ENCODE peak calls at places on chromosomes 13 and 19, in five cellular contexts. One of them, this sample, is unnamed.

GRCh38 chr13:98285852-98286594 is 109.0 kb upstream of the RNF113B start:
- DNase-seq in T-helper 2 cell: no peak
- DNase-seq in activated CD4-positive, CD25-positive, alpha-beta regulatory T cell: no peak
- DNase-seq in NAMALWA: no peak
- DNase-seq in HFFc6: no peak
- DNase-seq in this sample: no peak

GRCh38 chr13:58960909-58961308 is 1202.8 kb downstream of the DIAPH3 start:
- DNase-seq in T-helper 2 cell: no peak
- DNase-seq in NAMALWA: peak; percentile 41
- DNase-seq in HFFc6: no peak
- DNase-seq in activated CD4-positive, CD25-positive, alpha-beta regulatory T cell: no peak
- DNase-seq in this sample: no peak

GRCh38 chr13:113941571-113942191 is 32.2 kb downstream of the C13orf46 start:
- DNase-seq in activated CD4-positive, CD25-positive, alpha-beta regulatory T cell: no peak
- DNase-seq in HFFc6: no peak
- DNase-seq in NAMALWA: no peak
- DNase-seq in T-helper 2 cell: no peak
- DNase-seq in this sample: no peak

GRCh38 chr19:35717665-35718344 is at the start of gene KMT2B:
- DNase-seq in activated CD4-positive, CD25-positive, alpha-beta regulatory T cell: no peak
- DNase-seq in T-helper 2 cell: no peak
- DNase-seq in HFFc6: peak; percentile 93
- DNase-seq in NAMALWA: no peak
- DNase-seq in this sample: peak; percentile 97

GRCh38 chr13:96575423-96576320 is 418.6 kb downstream of the OXGR1 start:
- DNase-seq in T-helper 2 cell: no peak
- DNase-seq in HFFc6: no peak
- DNase-seq in activated CD4-positive, CD25-positive, alpha-beta regulatory T cell: no peak
- DNase-seq in NAMALWA: no peak
- DNase-seq in this sample: no peak

GRCh38 chr13:50353651-50354415 is 338.6 kb downstream of the KCNRG start:
- DNase-seq in HFFc6: peak; percentile 35
- DNase-seq in T-helper 2 cell: no peak
- DNase-seq in NAMALWA: no peak
- DNase-seq in activated CD4-positive, CD25-positive, alpha-beta regulatory T cell: no peak
- DNase-seq in this sample: peak; percentile 49

GRCh38 chr19:46813570-46814358 is 25.4 kb upstream of the SLC1A5 start:
- DNase-seq in HFFc6: peak; percentile 43
- DNase-seq in T-helper 2 cell: no peak
- DNase-seq in activated CD4-positive, CD25-positive, alpha-beta regulatory T cell: no peak
- DNase-seq in NAMALWA: no peak
- DNase-seq in this sample: peak; percentile 29

GRCh38 chr13:72536668-72537399 is 190.6 kb downstream of the MZT1 start:
- DNase-seq in NAMALWA: no peak
- DNase-seq in T-helper 2 cell: no peak
- DNase-seq in activated CD4-positive, CD25-positive, alpha-beta regulatory T cell: no peak
- DNase-seq in HFFc6: no peak
- DNase-seq in this sample: no peak

GRCh38 chr19:40136818-40137217 is 46.1 kb upstream of the ZNF780A start:
- DNase-seq in HFFc6: no peak
- DNase-seq in activated CD4-positive, CD25-positive, alpha-beta regulatory T cell: no peak
- DNase-seq in NAMALWA: no peak
- DNase-seq in T-helper 2 cell: no peak
- DNase-seq in this sample: no peak

GRCh38 chr19:6100284-6100915 is 9.9 kb downstream of the RFX2 start:
- DNase-seq in HFFc6: no peak
- DNase-seq in NAMALWA: no peak
- DNase-seq in activated CD4-positive, CD25-positive, alpha-beta regulatory T cell: peak; percentile 16
- DNase-seq in T-helper 2 cell: peak; percentile 2
- DNase-seq in this sample: no peak

GRCh38 chr19:7874080-7874856 is at the start of gene PRR36:
- DNase-seq in NAMALWA: no peak
- DNase-seq in activated CD4-positive, CD25-positive, alpha-beta regulatory T cell: no peak
- DNase-seq in T-helper 2 cell: no peak
- DNase-seq in HFFc6: no peak
- DNase-seq in this sample: peak; percentile 38

GRCh38 chr13:24788538-24788937 is 24.6 kb downstream of the RNF17 start:
- DNase-seq in NAMALWA: no peak
- DNase-seq in activated CD4-positive, CD25-positive, alpha-beta regulatory T cell: no peak
- DNase-seq in T-helper 2 cell: no peak
- DNase-seq in HFFc6: no peak
- DNase-seq in this sample: no peak

GRCh38 chr13:103443604-103444003 is 377.4 kb upstream of the SLC10A2 start:
- DNase-seq in HFFc6: no peak
- DNase-seq in activated CD4-positive, CD25-positive, alpha-beta regulatory T cell: no peak
- DNase-seq in T-helper 2 cell: no peak
- DNase-seq in NAMALWA: no peak
- DNase-seq in this sample: no peak

This sample was measured in AG08395.